ENCODE peak calls at places on chromosomes 3 and 15, in four cellular contexts. One of them, this sample, is unnamed.

GRCh38 chr15:75451674-75452363 is at the start of gene SIN3A:
- DNase-seq in kidney: peak; percentile 100
- DNase-seq in SK-N-SH: peak; percentile 77
- DNase-seq in A549: peak; percentile 100
- DNase-seq in this sample: peak; percentile 98

GRCh38 chr15:57387644-57388076 is 11.4 kb downstream of the CGNL1 start:
- DNase-seq in A549: no peak
- DNase-seq in kidney: no peak
- DNase-seq in SK-N-SH: no peak
- DNase-seq in this sample: no peak

GRCh38 chr3:11576453-11576852 is 67.3 kb downstream of the VGLL4 start:
- DNase-seq in kidney: no peak
- DNase-seq in A549: no peak
- DNase-seq in SK-N-SH: no peak
- DNase-seq in this sample: no peak

GRCh38 chr3:195873971-195874370 is 34.4 kb downstream of the TNK2 start:
- DNase-seq in SK-N-SH: no peak
- DNase-seq in kidney: no peak
- DNase-seq in A549: peak; percentile 42
- DNase-seq in this sample: no peak

GRCh38 chr3:15769256-15769915 is 28.4 kb downstream of the ANKRD28 start:
- DNase-seq in kidney: no peak
- DNase-seq in SK-N-SH: no peak
- DNase-seq in A549: no peak
- DNase-seq in this sample: no peak

GRCh38 chr3:82643948-82644347 is 882.5 kb upstream of the GBE1 start:
- DNase-seq in SK-N-SH: peak; percentile 3
- DNase-seq in A549: peak; percentile 26
- DNase-seq in kidney: no peak
- DNase-seq in this sample: no peak

GRCh38 chr3:4343258-4343657 is 40.1 kb downstream of the SETMAR start:
- DNase-seq in kidney: no peak
- DNase-seq in A549: no peak
- DNase-seq in SK-N-SH: no peak
- DNase-seq in this sample: no peak

GRCh38 chr15:47768730-47769129 is 51.4 kb downstream of the SEMA6D start:
- DNase-seq in SK-N-SH: no peak
- DNase-seq in A549: no peak
- DNase-seq in kidney: no peak
- DNase-seq in this sample: no peak

GRCh38 chr3:151794080-151794479 is 19.8 kb upstream of the AADAC start:
- DNase-seq in kidney: no peak
- DNase-seq in A549: no peak
- DNase-seq in SK-N-SH: no peak
- DNase-seq in this sample: no peak

GRCh38 chr15:23446215-23447106 is 582 bp downstream of the GOLGA6L2 start:
- DNase-seq in SK-N-SH: no peak
- DNase-seq in A549: no peak
- DNase-seq in kidney: no peak
- DNase-seq in this sample: no peak

GRCh38 chr3:13429631-13430291 is 9.6 kb upstream of the NUP210 start:
- DNase-seq in A549: no peak
- DNase-seq in kidney: no peak
- DNase-seq in SK-N-SH: no peak
- DNase-seq in this sample: no peak

GRCh38 chr3:150451329-150452084 is 43.4 kb downstream of the TSC22D2 start:
- DNase-seq in A549: no peak
- DNase-seq in SK-N-SH: no peak
- DNase-seq in kidney: no peak
- DNase-seq in this sample: no peak

GRCh38 chr15:55780292-55780691 is 37.3 kb upstream of the PRTG start:
- DNase-seq in SK-N-SH: no peak
- DNase-seq in kidney: no peak
- DNase-seq in A549: no peak
- DNase-seq in this sample: no peak

GRCh38 chr15:29670945-29671307 is 151.3 kb downstream of the TJP1 start:
- DNase-seq in kidney: peak; percentile 93
- DNase-seq in SK-N-SH: no peak
- DNase-seq in A549: peak; percentile 99
- DNase-seq in this sample: no peak

GRCh38 chr3:184815046-184815930 is 3.3 kb downstream of the VPS8 start:
- DNase-seq in A549: no peak
- DNase-seq in SK-N-SH: no peak
- DNase-seq in kidney: no peak
- DNase-seq in this sample: no peak

GRCh38 chr3:125684199-125684598 is 88.9 kb upstream of the OSBPL11 start:
- DNase-seq in SK-N-SH: peak; percentile 33
- DNase-seq in A549: peak; percentile 3
- DNase-seq in kidney: no peak
- DNase-seq in this sample: peak; percentile 39

GRCh38 chr15:79004336-79004735 is 59.5 kb upstream of the CTSH start:
- DNase-seq in A549: peak; percentile 72
- DNase-seq in SK-N-SH: no peak
- DNase-seq in kidney: peak; percentile 69
- DNase-seq in this sample: peak; percentile 31

GRCh38 chr15:29344474-29344873 is 74.9 kb upstream of the NSMCE3 start:
- DNase-seq in A549: no peak
- DNase-seq in SK-N-SH: no peak
- DNase-seq in kidney: no peak
- DNase-seq in this sample: no peak

GRCh38 chr3:147604136-147604535 is 195.0 kb downstream of the ZIC1 start:
- DNase-seq in SK-N-SH: no peak
- DNase-seq in A549: no peak
- DNase-seq in kidney: no peak
- DNase-seq in this sample: no peak
- H3K4me1 ChIP-seq in SK-N-SH: no peaks in the 10 kb centered on the region
- H3K4me1 ChIP-seq in A549: no peaks in the 10 kb centered on the region
- H3K4me1 ChIP-seq in kidney: no peaks in the 10 kb centered on the region
- H3K4me1 ChIP-seq in this sample: no peaks in the 10 kb centered on the region

GRCh38 chr3:119598410-119599098 is 869 bp downstream of the PLA1A start:
- DNase-seq in A549: no peak
- DNase-seq in kidney: no peak
- DNase-seq in SK-N-SH: no peak
- DNase-seq in this sample: no peak
- H3K27ac ChIP-seq in A549: no peak overlapping the region
- H3K27ac ChIP-seq in kidney: no peak overlapping the region
- H3K27ac ChIP-seq in SK-N-SH: no peak overlapping the region
- H3K27ac ChIP-seq in this sample: no peak overlapping the region

GRCh38 chr3:52092291-52092660 is 35.9 kb upstream of the DUSP7 start:
- DNase-seq in SK-N-SH: no peak
- DNase-seq in A549: no peak
- DNase-seq in kidney: peak; percentile 26
- DNase-seq in this sample: no peak
- H3K4me1 ChIP-seq in SK-N-SH: peaks cover 28% of the 10 kb centered on the region
- H3K4me1 ChIP-seq in A549: no peaks in the 10 kb centered on the region
- H3K4me1 ChIP-seq in kidney: peaks cover 13% of the 10 kb centered on the region
- H3K4me1 ChIP-seq in this sample: no peaks in the 10 kb centered on the region

DNA sequence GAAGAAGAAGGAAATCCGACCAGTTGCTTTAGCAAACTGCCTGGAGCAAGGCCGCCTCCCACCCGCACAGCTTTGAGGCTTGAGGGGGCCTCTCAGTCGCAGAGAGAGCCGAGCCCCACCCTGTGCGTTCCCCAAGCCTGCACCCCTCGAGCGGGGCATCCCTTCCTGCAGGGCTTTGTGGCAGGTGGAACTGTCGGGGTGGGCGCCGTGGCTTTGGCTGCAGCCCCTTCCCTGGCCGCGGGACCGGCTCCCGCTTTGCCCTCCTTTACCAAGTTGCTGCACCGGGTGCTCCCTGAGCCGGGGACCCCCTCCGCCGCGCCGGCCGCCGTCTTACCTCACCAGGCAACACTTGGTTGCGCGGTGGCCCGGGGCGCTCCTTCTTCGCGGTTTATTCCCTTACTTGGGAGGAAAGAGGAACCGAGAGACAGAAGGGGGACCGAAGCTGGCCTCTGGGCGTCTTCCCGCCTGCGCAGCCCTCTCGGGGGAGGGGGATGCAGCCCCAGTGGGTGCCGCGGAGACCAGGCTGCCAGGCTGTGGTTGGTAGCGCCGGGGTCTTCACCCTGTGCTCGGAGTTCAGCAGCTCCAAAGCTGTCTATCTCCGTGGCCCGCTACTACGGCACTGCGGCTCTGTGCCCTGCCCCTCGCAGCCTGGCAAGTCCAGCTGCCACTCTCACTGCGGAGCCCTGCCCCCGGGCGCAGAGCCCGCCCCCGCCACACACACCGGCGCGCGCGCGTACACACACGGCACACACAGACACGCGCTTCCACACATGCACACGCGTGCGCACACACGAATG is at the start of gene DGKG:
- DNase-seq in kidney: peak; percentile 77
- DNase-seq in SK-N-SH: peak; percentile 90
- DNase-seq in A549: peak; percentile 8
- DNase-seq in this sample: no peak
- H3K27ac ChIP-seq in kidney: no peak within 1 kb of the TSS
- H3K27ac ChIP-seq in SK-N-SH: no peak within 1 kb of the TSS
- H3K27ac ChIP-seq in A549: peak within 1 kb of the TSS; percentile 53
- H3K27ac ChIP-seq in this sample: no peak within 1 kb of the TSS

DNA sequence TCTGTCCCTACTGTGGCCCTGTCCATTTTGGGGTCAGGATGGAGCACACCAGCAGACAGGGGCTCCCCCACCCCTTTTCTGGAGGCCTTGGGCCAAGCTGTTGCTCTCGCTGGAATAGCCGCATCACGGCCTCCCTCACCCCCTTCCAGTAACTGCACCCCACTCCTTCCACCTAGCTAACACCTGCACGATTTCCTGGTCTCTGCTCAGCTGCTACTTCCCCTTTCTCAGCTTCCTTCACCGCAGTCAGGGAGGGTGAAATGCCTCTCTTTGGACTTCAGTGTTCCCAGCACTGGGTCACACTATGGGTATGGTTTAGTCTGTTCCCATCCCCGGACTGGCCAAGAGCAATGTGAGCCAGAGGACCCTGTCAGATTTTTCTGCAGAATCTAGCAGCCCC is 400.2 kb downstream of the MCTP2 start:
- DNase-seq in kidney: no peak
- DNase-seq in A549: no peak
- DNase-seq in SK-N-SH: no peak
- DNase-seq in this sample: no peak
- H3K4me1 ChIP-seq in kidney: no peaks in the 10 kb centered on the region
- H3K4me1 ChIP-seq in A549: no peaks in the 10 kb centered on the region
- H3K4me1 ChIP-seq in SK-N-SH: no peaks in the 10 kb centered on the region
- H3K4me1 ChIP-seq in this sample: no peaks in the 10 kb centered on the region

GRCh38 chr3:107142171-107142570 is 235.1 kb upstream of the CCDC54 start:
- DNase-seq in kidney: no peak
- DNase-seq in A549: no peak
- DNase-seq in SK-N-SH: no peak
- DNase-seq in this sample: no peak

GRCh38 chr3:107142786-107143185 is 234.5 kb upstream of the CCDC54 start:
- DNase-seq in SK-N-SH: no peak
- DNase-seq in A549: no peak
- DNase-seq in kidney: no peak
- DNase-seq in this sample: no peak

DNA sequence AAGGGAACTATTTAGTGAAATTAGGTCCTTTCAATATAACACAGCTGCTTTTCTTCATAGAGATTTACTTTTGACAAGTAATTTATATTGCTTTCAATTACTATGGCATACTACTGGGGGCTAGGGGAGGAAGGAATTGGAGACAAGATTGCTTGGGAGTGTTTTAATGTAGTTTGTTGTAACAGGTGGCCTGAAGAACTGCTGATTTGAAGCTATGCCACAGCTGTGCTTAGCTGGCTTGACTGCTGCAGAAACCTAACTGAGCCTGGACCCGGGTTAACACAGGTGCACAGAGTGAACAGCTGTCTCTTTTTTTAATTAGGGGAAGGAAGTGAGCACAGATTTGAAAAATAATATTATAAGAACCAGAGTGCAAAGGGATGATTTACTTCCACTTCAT is 234.0 kb upstream of the CCDC54 start:
- DNase-seq in A549: no peak
- DNase-seq in SK-N-SH: no peak
- DNase-seq in kidney: no peak
- DNase-seq in this sample: no peak
- H3K27ac ChIP-seq in A549: no peak overlapping the region
- H3K27ac ChIP-seq in SK-N-SH: no peak overlapping the region
- H3K27ac ChIP-seq in kidney: no peak overlapping the region
- H3K27ac ChIP-seq in this sample: no peak overlapping the region

DNA sequence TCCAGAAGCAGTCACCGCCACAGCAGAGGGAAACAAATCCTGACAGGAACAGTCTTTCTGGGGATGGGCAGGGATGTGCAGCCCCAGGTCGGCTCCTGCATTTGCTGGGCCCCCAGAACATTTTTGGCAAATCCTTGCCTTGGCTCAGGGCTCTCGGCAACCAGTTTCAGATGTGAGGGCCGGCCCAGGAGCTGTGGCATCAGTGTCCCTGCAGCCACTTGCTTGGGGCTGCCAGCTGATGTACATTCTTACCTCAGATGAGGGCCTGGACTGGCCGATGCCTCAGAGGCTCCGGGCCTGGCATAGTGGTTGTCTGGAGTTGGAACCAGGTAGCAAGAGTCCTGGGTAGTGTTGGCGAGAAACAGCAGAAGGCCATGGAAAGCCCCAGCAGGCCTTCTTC is 4.2 kb downstream of the CYB561D2 start:
- DNase-seq in kidney: no peak
- DNase-seq in SK-N-SH: no peak
- DNase-seq in A549: no peak
- DNase-seq in this sample: no peak
- H3K4me1 ChIP-seq in kidney: peaks cover 39% of the 10 kb centered on the region
- H3K4me1 ChIP-seq in SK-N-SH: peaks cover 16% of the 10 kb centered on the region
- H3K4me1 ChIP-seq in A549: peaks cover 43% of the 10 kb centered on the region
- H3K4me1 ChIP-seq in this sample: peaks cover 8% of the 10 kb centered on the region

DNA sequence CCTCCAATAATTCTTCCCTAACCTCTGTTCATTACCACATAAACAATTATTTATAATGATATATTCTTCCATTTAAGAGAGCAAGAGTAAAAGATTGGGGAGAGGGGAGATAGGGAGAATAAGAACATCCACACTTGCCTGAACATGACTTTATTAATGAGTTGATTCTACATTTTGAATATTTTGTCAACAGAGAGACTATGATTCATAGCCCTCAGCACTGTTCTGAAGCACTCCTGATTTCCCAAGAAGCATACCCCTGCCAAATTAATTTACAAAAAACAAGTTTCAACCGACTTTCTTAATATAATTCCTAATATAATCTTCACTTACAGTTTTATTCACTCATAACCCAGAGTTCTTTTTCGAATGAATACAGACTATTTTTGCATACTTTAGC is 828.8 kb downstream of the ROBO2 start:
- DNase-seq in kidney: no peak
- DNase-seq in A549: no peak
- DNase-seq in SK-N-SH: no peak
- DNase-seq in this sample: no peak
- H3K27ac ChIP-seq in kidney: no peak overlapping the region
- H3K27ac ChIP-seq in A549: no peak overlapping the region
- H3K27ac ChIP-seq in SK-N-SH: no peak overlapping the region
- H3K27ac ChIP-seq in this sample: no peak overlapping the region

GRCh38 chr3:181916018-181916417 is 204.3 kb downstream of the SOX2 start:
- DNase-seq in A549: no peak
- DNase-seq in kidney: no peak
- DNase-seq in SK-N-SH: peak; percentile 59
- DNase-seq in this sample: no peak
- H3K4me1 ChIP-seq in A549: peaks cover 13% of the 10 kb centered on the region
- H3K4me1 ChIP-seq in kidney: no peaks in the 10 kb centered on the region
- H3K4me1 ChIP-seq in SK-N-SH: peaks cover 15% of the 10 kb centered on the region
- H3K4me1 ChIP-seq in this sample: peaks cover 3% of the 10 kb centered on the region

This sample was measured in iPS DF 6.9.